ENCODE peak calls at places on chromosomes 16 and 17, in ten cellular contexts. V is WTC11; I is stimulated activated CD8-positive, alpha-beta memory T cell treated with anti-CD3 and anti-CD28 coated beads, Interleukin-15, amount 100 ng/mL, for 24 hours; C is epithelial cell of esophagus; D is body of pancreas; F is RPMI8226; Y is stimulated activated effector memory CD8-positive, alpha-beta T cell treated with anti-CD3 and anti-CD28 coated beads, Interleukin-12 subunit alpha, Interleukin-12 subunit beta, amount 100 ng/mL, for 72 hours; O is HS-27A; U is AG04449; R is PC-3. B is an unnamed sample.

GRCh38 chr16:73048292-73049050 is 543 bp upstream of the ZFHX3 start:
- DNase-seq in V (no peak), I (no peak), C (no peak), D (peak), F (no peak), Y (no peak), O (no peak), U (no peak), R (peak), B (peak)

GRCh38 chr16:13350000-13350399 is 448.6 kb downstream of the SHISA9 start:
- DNase-seq in V (no peak), I (no peak), C (no peak), D (no peak), F (no peak), Y (no peak), O (no peak), U (no peak), R (no peak), B (no peak)

GRCh38 chr17:59830007-59830630 is 62.6 kb downstream of the TUBD1 start:
- DNase-seq in V (no peak), I (no peak), C (peak), D (no peak), F (no peak), Y (peak), O (no peak), U (no peak), R (peak), B (no peak)

GRCh38 chr16:49830873-49831272 is 25.0 kb downstream of the ZNF423 start:
- DNase-seq in V (no peak), I (no peak), C (no peak), D (no peak), F (no peak), Y (no peak), O (no peak), U (no peak), R (no peak), B (no peak)

GRCh38 chr16:57391708-57392107 is 12.9 kb upstream of the CCL17 start:
- DNase-seq in V (no peak), I (no peak), C (no peak), D (no peak), F (no peak), Y (no peak), O (no peak), U (no peak), R (no peak), B (no peak)

GRCh38 chr17:20008242-20009051 is 712 bp upstream of the SPECC1 start:
- DNase-seq in V (peak), I (no peak), C (peak), D (no peak), F (peak), Y (no peak), O (no peak), U (no peak), R (peak), B (peak)

GRCh38 chr17:65103896-65104295 is 33.3 kb upstream of the RGS9 start:
- DNase-seq in V (no peak), I (no peak), C (peak), D (no peak), F (no peak), Y (no peak), O (no peak), U (no peak), R (peak), B (no peak)

GRCh38 chr16:67155305-67156145 is 4.2 kb downstream of the TRADD start:
- DNase-seq in V (peak), I (peak), C (peak), D (peak), F (peak), Y (peak), O (no peak), U (no peak), R (peak), B (peak)

GRCh38 chr17:29140051-29140582 is 40.1 kb downstream of the MYO18A start:
- DNase-seq in V (peak), I (peak), C (peak), D (peak), F (peak), Y (peak), O (no peak), U (no peak), R (peak), B (peak)

GRCh38 chr16:72927199-72928088 is 120.5 kb downstream of the ZFHX3 start:
- DNase-seq in V (no peak), I (no peak), C (peak), D (no peak), F (no peak), Y (no peak), O (no peak), U (peak), R (peak), B (peak)

GRCh38 chr17:51185763-51186332 is 19.6 kb downstream of the NME2 start:
- DNase-seq in V (no peak), I (no peak), C (no peak), D (no peak), F (no peak), Y (no peak), O (no peak), U (no peak), R (no peak), B (no peak)

GRCh38 chr16:46801428-46802049 is 29.4 kb downstream of the C16orf87 start:
- DNase-seq in V (no peak), I (no peak), C (peak), D (no peak), F (no peak), Y (no peak), O (no peak), U (no peak), R (peak), B (no peak)

GRCh38 chr16:2236362-2237075 is at the start of gene DNASE1L2:
- DNase-seq in V (peak), I (no peak), C (no peak), D (no peak), F (no peak), Y (no peak), O (no peak), U (no peak), R (peak), B (no peak)

GRCh38 chr16:22977294-22977697 is 163.3 kb downstream of the HS3ST2 start:
- DNase-seq in V (no peak), I (no peak), C (peak), D (no peak), F (no peak), Y (no peak), O (no peak), U (no peak), R (peak), B (no peak)

GRCh38 chr17:50686494-50687199 is 21.1 kb downstream of the ANKRD40 start:
- DNase-seq in V (no peak), I (no peak), C (peak), D (peak), F (no peak), Y (no peak), O (peak), U (no peak), R (peak), B (peak)

GRCh38 chr17:7885357-7886226 is 3.0 kb upstream of the CHD3 start:
- DNase-seq in V (peak), I (peak), C (no peak), D (peak), F (peak), Y (peak), O (no peak), U (no peak), R (peak), B (peak)

GRCh38 chr16:85527767-85528297 is 85.3 kb upstream of the GSE1 start:
- DNase-seq in V (no peak), I (no peak), C (no peak), D (no peak), F (no peak), Y (no peak), O (no peak), U (no peak), R (no peak), B (peak)

GRCh38 chr16:69108069-69108904 is 2.8 kb downstream of the HAS3 start:
- DNase-seq in V (peak), I (no peak), C (no peak), D (no peak), F (no peak), Y (no peak), O (no peak), U (no peak), R (peak), B (no peak)

GRCh38 chr16:85718682-85719081 is 29.9 kb upstream of the GINS2 start:
- DNase-seq in V (peak), I (no peak), C (peak), D (no peak), F (peak), Y (no peak), O (peak), U (no peak), R (peak), B (peak)

GRCh38 chr17:4599505-4600281 is 15.4 kb downstream of the SMTNL2 start:
- DNase-seq in V (peak), I (no peak), C (peak), D (no peak), F (peak), Y (no peak), O (no peak), U (no peak), R (peak), B (peak)

GRCh38 chr16:15925631-15926030 is 23.8 kb upstream of the ABCC1 start:
- DNase-seq in V (no peak), I (no peak), C (no peak), D (no peak), F (no peak), Y (no peak), O (no peak), U (no peak), R (no peak), B (peak)

GRCh38 chr16:75081179-75081859 is 35.3 kb downstream of the LDHD start:
- DNase-seq in V (no peak), I (no peak), C (no peak), D (no peak), F (no peak), Y (no peak), O (no peak), U (no peak), R (no peak), B (no peak)

GRCh38 chr17:56274491-56274890 is 121.2 kb downstream of the ANKFN1 start:
- DNase-seq in V (no peak), I (no peak), C (no peak), D (no peak), F (no peak), Y (no peak), O (no peak), U (no peak), R (no peak), B (no peak)

GRCh38 chr17:42288985-42289862 is 926 bp downstream of the STAT5A start:
- DNase-seq in V (peak), I (no peak), C (no peak), D (peak), F (peak), Y (peak), O (no peak), U (no peak), R (no peak), B (no peak)

GRCh38 chr16:2015117-2015946 is 4.3 kb upstream of the NPW start:
- DNase-seq in V (no peak), I (no peak), C (peak), D (no peak), F (no peak), Y (no peak), O (no peak), U (no peak), R (peak), B (no peak)

GRCh38 chr16:78609542-78610253 is 510.2 kb downstream of the WWOX start:
- DNase-seq in V (no peak), I (no peak), C (no peak), D (no peak), F (peak), Y (no peak), O (no peak), U (no peak), R (no peak), B (no peak)

GRCh38 chr16:5042574-5043171 is 8.9 kb upstream of the NAGPA start:
- DNase-seq in V (no peak), I (no peak), C (peak), D (no peak), F (peak), Y (no peak), O (no peak), U (no peak), R (peak), B (no peak)

GRCh38 chr16:69253796-69254426 is 57.2 kb upstream of the VPS4A start:
- DNase-seq in V (no peak), I (no peak), C (no peak), D (no peak), F (no peak), Y (no peak), O (no peak), U (no peak), R (no peak), B (no peak)

GRCh38 chr16:89046491-89046890 is 47.2 kb upstream of the ACSF3 start:
- DNase-seq in V (no peak), I (no peak), C (peak), D (no peak), F (no peak), Y (no peak), O (no peak), U (no peak), R (no peak), B (peak)

GRCh38 chr16:88375236-88376052 is 7.3 kb upstream of the ZNF469 start:
- DNase-seq in V (peak), I (no peak), C (no peak), D (no peak), F (no peak), Y (no peak), O (no peak), U (no peak), R (no peak), B (peak)

GRCh38 chr17:68036304-68037147 is 991 bp downstream of the KPNA2 start:
- DNase-seq in V (no peak), I (no peak), C (peak), D (no peak), F (no peak), Y (no peak), O (no peak), U (no peak), R (no peak), B (no peak)

GRCh38 chr16:24800586-24800985 is 45.2 kb upstream of the SLC5A11 start:
- DNase-seq in V (no peak), I (no peak), C (peak), D (no peak), F (peak), Y (no peak), O (no peak), U (no peak), R (peak), B (no peak)